ENCODE peak calls at places on chromosomes 11 and 22, in six cellular contexts. F is GM12891, U is uterus, T is body of pancreas, B is prostate gland, I is Peyer's patch. Z is an unnamed sample.

GRCh38 chr22:19178065-19178658 is 374 bp downstream of the SLC25A1 start:
- DNase-seq in B (no peak), F (peak; percentile 59), I (peak; percentile 62), U (no peak), T (peak; percentile 63), Z (peak; percentile 83)

GRCh38 chr22:19974233-19974861 is 32.7 kb upstream of the TXNRD2 start:
- DNase-seq in B (no peak), U (no peak), T (peak; percentile 64), I (no peak), F (peak; percentile 91), Z (peak; percentile 65)

GRCh38 chr11:128508785-128509518 is 78.4 kb downstream of the ETS1 start:
- DNase-seq in U (no peak), I (no peak), T (no peak), B (no peak), F (no peak), Z (no peak)

GRCh38 chr11:78192911-78193341 is 4.2 kb downstream of the USP35 start:
- DNase-seq in T (no peak), F (no peak), B (no peak), I (no peak), U (no peak), Z (no peak)

GRCh38 chr11:115168229-115168671 is 336.0 kb downstream of the CADM1 start:
- DNase-seq in B (no peak), U (no peak), I (no peak), F (no peak), T (peak; percentile 51), Z (no peak)

GRCh38 chr11:63017306-63017974 is 1.8 kb upstream of the SLC22A8 start:
- DNase-seq in U (no peak), B (no peak), I (no peak), F (no peak), T (no peak), Z (no peak)

GRCh38 chr11:9231848-9232177 is 33.3 kb downstream of the DENND5A start:
- DNase-seq in B (no peak), F (peak; percentile 25), I (no peak), T (peak; percentile 42), U (no peak), Z (no peak)

GRCh38 chr11:34953955-34954354 is 37.5 kb downstream of the PDHX start:
- DNase-seq in I (no peak), T (no peak), B (no peak), U (no peak), F (no peak), Z (no peak)

GRCh38 chr11:72759468-72759867 is 7.3 kb upstream of the ARAP1 start:
- DNase-seq in T (no peak), U (no peak), I (no peak), B (no peak), F (no peak), Z (no peak)

GRCh38 chr22:49971232-49972162 is 10.9 kb downstream of the PIM3 start:
- DNase-seq in T (peak; percentile 78), U (peak; percentile 92), B (peak; percentile 51), F (no peak), I (peak; percentile 68), Z (peak; percentile 77)

GRCh38 chr11:71284525-71285092 is 32.2 kb upstream of the SHANK2 start:
- DNase-seq in T (peak; percentile 23), B (no peak), F (no peak), U (no peak), I (no peak), Z (no peak)

GRCh38 chr11:823441-824291 is 4.1 kb upstream of the CRACR2B start:
- DNase-seq in T (no peak), U (no peak), F (no peak), B (no peak), I (no peak), Z (no peak)

GRCh38 chr11:75269367-75269660 is 28.7 kb downstream of the TPBGL start:
- DNase-seq in F (no peak), B (no peak), U (no peak), I (no peak), T (no peak), Z (no peak)

GRCh38 chr11:75743711-75744563 is 24.6 kb upstream of the DGAT2 start:
- DNase-seq in T (no peak), B (no peak), F (no peak), I (no peak), U (no peak), Z (no peak)

GRCh38 chr22:33242078-33242477 is 183.9 kb upstream of the SYN3 start:
- DNase-seq in U (no peak), F (no peak), T (no peak), B (no peak), I (no peak), Z (no peak)

GRCh38 chr11:132430352-132431091 is 1060.1 kb downstream of the NTM start:
- DNase-seq in U (no peak), T (no peak), F (no peak), B (no peak), I (no peak), Z (no peak)

GRCh38 chr11:7577226-7577882 is 63.6 kb downstream of the PPFIBP2 start:
- DNase-seq in F (no peak), B (no peak), T (no peak), I (no peak), U (peak; percentile 64), Z (no peak)
- TF ChIP-seq POLR2A in F (no peak), B (no peak), T (no peak), I (peak; percentile 17), U (no peak), Z (no peak)

GRCh38 chr11:111352935-111353695 is 26.0 kb downstream of the POU2AF1 start:
- DNase-seq in B (peak; percentile 67), U (peak; percentile 47), I (no peak), T (peak; percentile 78), F (no peak), Z (no peak)

GRCh38 chr11:111351374-111352081 is 27.5 kb downstream of the POU2AF1 start:
- DNase-seq in F (no peak), I (no peak), U (no peak), T (no peak), B (no peak), Z (no peak)

GRCh38 chr11:111354601-111354891 is 24.5 kb downstream of the POU2AF1 start:
- DNase-seq in F (no peak), U (no peak), T (no peak), B (no peak), I (no peak), Z (no peak)

GRCh38 chr11:111353776-111354600 is 25.1 kb downstream of the POU2AF1 start:
- DNase-seq in F (no peak), T (no peak), U (no peak), I (no peak), B (no peak), Z (no peak)

DNA sequence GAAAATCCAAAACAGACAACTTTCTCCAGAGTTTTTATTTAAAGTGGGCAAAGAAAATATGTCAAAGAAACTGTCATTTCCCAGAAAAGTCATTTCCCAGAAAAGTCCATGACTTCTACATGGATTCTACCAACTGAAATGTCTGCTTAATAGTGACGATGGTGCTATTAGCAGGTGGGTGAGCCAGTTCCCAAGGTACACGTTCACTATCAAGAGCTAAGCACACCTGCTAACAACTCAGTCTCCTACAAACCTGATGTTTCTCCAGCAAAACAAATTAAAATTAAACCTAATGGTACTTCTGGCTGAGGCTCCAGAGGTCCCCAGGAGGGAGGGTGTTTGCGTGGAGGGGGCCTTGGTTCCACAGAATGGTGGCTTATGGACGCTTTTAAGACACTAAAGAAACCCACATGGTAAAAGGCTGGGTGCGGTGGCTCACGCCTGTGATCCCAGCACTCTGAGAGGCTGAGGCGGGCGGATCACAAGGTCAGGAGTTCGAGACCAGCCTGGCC is 26.8 kb downstream of the POU2AF1 start:
- DNase-seq in U (no peak), I (no peak), B (no peak), T (peak; percentile 41), F (no peak), Z (no peak)
- TF ChIP-seq POLR2A in U (no peak), I (no peak), B (no peak), T (no peak), F (no peak), Z (no peak)

GRCh38 chr22:38732251-38732815 is 23.5 kb downstream of the SUN2 start:
- DNase-seq in I (no peak), B (no peak), T (peak; percentile 77), U (no peak), F (no peak), Z (no peak)

GRCh38 chr22:38735126-38735464 is 20.7 kb downstream of the SUN2 start:
- DNase-seq in U (no peak), F (no peak), B (no peak), I (no peak), T (no peak), Z (no peak)

GRCh38 chr22:38734203-38735100 is 21.3 kb downstream of the SUN2 start:
- DNase-seq in F (no peak), B (no peak), U (no peak), T (no peak), I (no peak), Z (no peak)

GRCh38 chr22:38731703-38732161 is 24.1 kb downstream of the SUN2 start:
- DNase-seq in F (no peak), B (no peak), I (no peak), T (no peak), U (no peak), Z (no peak)

DNA sequence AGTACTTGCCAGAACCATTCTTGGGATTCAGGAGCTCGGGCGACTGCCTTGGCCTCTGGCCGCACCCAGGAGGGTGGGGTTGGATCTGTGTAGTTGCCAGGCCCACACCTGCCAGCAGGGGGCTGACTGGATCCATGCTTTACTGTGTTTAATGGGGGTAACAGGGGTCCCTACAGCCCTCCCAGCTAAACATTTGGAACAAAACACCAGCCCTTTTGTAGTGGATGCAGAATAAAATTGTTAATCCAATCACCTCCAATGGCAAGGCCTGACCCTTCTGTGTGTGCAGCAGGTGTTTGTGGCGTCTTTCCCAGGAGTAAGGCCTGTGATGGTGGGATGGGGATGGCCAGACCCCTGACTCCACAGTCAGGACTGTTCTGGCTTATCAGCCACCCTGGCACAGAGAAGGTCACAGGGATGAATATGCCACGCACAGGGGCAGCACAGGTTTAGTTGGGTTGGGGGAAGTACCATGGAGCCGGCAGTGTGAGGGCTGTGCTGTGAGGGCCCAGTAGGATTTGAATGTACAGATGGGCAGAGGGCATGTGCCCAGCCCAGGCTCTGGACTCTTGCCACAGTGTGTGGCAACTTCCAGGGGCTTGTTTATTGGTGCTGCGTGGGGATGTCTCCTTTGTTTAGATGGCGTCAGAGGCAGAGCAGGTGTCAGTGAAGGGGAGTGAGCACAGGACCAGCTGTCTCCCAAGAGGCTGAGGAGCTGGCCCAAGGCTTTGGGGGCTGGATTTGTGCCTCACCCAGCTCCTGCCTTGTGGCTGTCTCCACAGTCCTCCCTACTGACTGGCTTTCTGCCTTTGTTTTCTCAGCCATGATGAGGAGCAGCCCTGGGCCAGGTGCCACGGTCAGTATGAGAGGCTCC is 22.2 kb downstream of the SUN2 start:
- DNase-seq in F (no peak), B (peak; percentile 67), T (peak; percentile 81), I (peak; percentile 56), U (peak; percentile 67), Z (peak; percentile 48)
- TF ChIP-seq POLR2A in F (no peak), B (no peak), T (no peak), I (no peak), U (no peak), Z (peak; percentile 17)

GRCh38 chr22:23856721-23857605 is 712 bp upstream of the SLC2A11 start:
- DNase-seq in I (peak; percentile 52), T (peak; percentile 42), F (peak; percentile 65), U (no peak), B (peak; percentile 42), Z (peak; percentile 73)

GRCh38 chr22:23862103-23862502 is 4.4 kb downstream of the SLC2A11 start:
- DNase-seq in F (no peak), U (no peak), I (no peak), B (peak; percentile 27), T (peak; percentile 53), Z (peak; percentile 55)

GRCh38 chr22:23859201-23859600 is 1.5 kb downstream of the SLC2A11 start:
- DNase-seq in T (peak; percentile 63), B (no peak), I (no peak), F (no peak), U (no peak), Z (no peak)

GRCh38 chr22:23858484-23858815 is 775 bp downstream of the SLC2A11 start:
- DNase-seq in U (no peak), F (no peak), I (no peak), T (no peak), B (no peak), Z (no peak)

GRCh38 chr22:23857606-23858483 is at the start of gene SLC2A11:
- DNase-seq in U (peak; percentile 96), F (peak; percentile 96), I (peak; percentile 95), B (peak; percentile 95), T (peak; percentile 98), Z (peak; percentile 97)
- TF ChIP-seq POLR2A in U (peak; percentile 36), F (peak; percentile 69), I (peak; percentile 75), B (peak; percentile 83), T (peak; percentile 81), Z (peak; percentile 80)